ENCODE peak calls at places on chromosome 22, in four cellular contexts. O, E, L and Y are unnamed samples.

GRCh38 chr22:43337946-43338345 is 5.2 kb downstream of the SCUBE1 start:
- DNase-seq in O (no peak), E (no peak), L (no peak), Y (no peak)

GRCh38 chr22:31496735-31497146 is 405 bp downstream of the SFI1 start:
- DNase-seq in O (no peak), E (peak; percentile 68), L (no peak), Y (no peak)

GRCh38 chr22:47201186-47201995 is 438.9 kb downstream of the TBC1D22A start:
- DNase-seq in O (no peak), E (no peak), L (no peak), Y (peak; percentile 77)

GRCh38 chr22:30128511-30128910 is 48.2 kb downstream of the HORMAD2 start:
- DNase-seq in O (no peak), E (no peak), L (no peak), Y (no peak)

GRCh38 chr22:21970037-21970799 is 12.4 kb downstream of the TOP3B start:
- DNase-seq in O (no peak), E (no peak), L (no peak), Y (no peak)

GRCh38 chr22:26586556-26587325 is 3.2 kb downstream of the TPST2 start:
- DNase-seq in O (no peak), E (no peak), L (no peak), Y (no peak)

GRCh38 chr22:29308791-29309262 is 2.4 kb downstream of the GAS2L1 start:
- DNase-seq in O (no peak), E (peak; percentile 60), L (no peak), Y (no peak)

GRCh38 chr22:48049116-48049515 is 1286.7 kb downstream of the TBC1D22A start:
- DNase-seq in O (no peak), E (no peak), L (no peak), Y (peak; percentile 64)

GRCh38 chr22:21881841-21882753 is 14.7 kb upstream of the MAPK1 start:
- DNase-seq in O (no peak), E (no peak), L (no peak), Y (no peak)

GRCh38 chr22:39958009-39958711 is 2.0 kb upstream of the TMA7B start:
- DNase-seq in O (no peak), E (no peak), L (no peak), Y (no peak)

GRCh38 chr22:41350087-41350486 is 31.7 kb upstream of the TEF start:
- DNase-seq in O (no peak), E (no peak), L (no peak), Y (no peak)

GRCh38 chr22:35377735-35378134 is 3.2 kb upstream of the HMOX1 start:
- DNase-seq in O (no peak), E (no peak), L (peak; percentile 47), Y (no peak)

GRCh38 chr22:43400449-43400848 is 11.4 kb upstream of the MPPED1 start:
- DNase-seq in O (no peak), E (no peak), L (no peak), Y (no peak)

GRCh38 chr22:37410174-37411055 is 16.9 kb downstream of the ELFN2 start:
- DNase-seq in O (no peak), E (no peak), L (no peak), Y (no peak)

GRCh38 chr22:30315962-30316576 is 10.7 kb downstream of the TBC1D10A start:
- DNase-seq in O (no peak), E (no peak), L (no peak), Y (no peak)

GRCh38 chr22:30266445-30267381 is at the start of gene OSM:
- DNase-seq in O (no peak), E (peak; percentile 83), L (no peak), Y (no peak)

GRCh38 chr22:26283330-26283729 is 114.1 kb downstream of the SEZ6L start:
- DNase-seq in O (no peak), E (no peak), L (no peak), Y (no peak)

GRCh38 chr22:17968126-17968525 is 56.2 kb downstream of the MICAL3 start:
- DNase-seq in O (no peak), E (no peak), L (no peak), Y (no peak)

GRCh38 chr22:25027959-25028840 is 75.7 kb downstream of the KIAA1671 start:
- DNase-seq in O (no peak), E (no peak), L (no peak), Y (no peak)

GRCh38 chr22:30245985-30246901 is at the start of gene LIF:
- DNase-seq in O (no peak), E (peak; percentile 57), L (no peak), Y (no peak)

GRCh38 chr22:36552300-36552699 is 23.3 kb upstream of the EIF3D start:
- DNase-seq in O (no peak), E (no peak), L (no peak), Y (no peak)

GRCh38 chr22:50112151-50113118 is 22.6 kb downstream of the MOV10L1 start:
- DNase-seq in O (no peak), E (no peak), L (no peak), Y (no peak)
- H3K27me3 ChIP-seq in O (no peaks in the 10 kb centered on the region), E (no peaks in the 10 kb centered on the region), L (no peaks in the 10 kb centered on the region), Y (no peaks in the 10 kb centered on the region)

DNA sequence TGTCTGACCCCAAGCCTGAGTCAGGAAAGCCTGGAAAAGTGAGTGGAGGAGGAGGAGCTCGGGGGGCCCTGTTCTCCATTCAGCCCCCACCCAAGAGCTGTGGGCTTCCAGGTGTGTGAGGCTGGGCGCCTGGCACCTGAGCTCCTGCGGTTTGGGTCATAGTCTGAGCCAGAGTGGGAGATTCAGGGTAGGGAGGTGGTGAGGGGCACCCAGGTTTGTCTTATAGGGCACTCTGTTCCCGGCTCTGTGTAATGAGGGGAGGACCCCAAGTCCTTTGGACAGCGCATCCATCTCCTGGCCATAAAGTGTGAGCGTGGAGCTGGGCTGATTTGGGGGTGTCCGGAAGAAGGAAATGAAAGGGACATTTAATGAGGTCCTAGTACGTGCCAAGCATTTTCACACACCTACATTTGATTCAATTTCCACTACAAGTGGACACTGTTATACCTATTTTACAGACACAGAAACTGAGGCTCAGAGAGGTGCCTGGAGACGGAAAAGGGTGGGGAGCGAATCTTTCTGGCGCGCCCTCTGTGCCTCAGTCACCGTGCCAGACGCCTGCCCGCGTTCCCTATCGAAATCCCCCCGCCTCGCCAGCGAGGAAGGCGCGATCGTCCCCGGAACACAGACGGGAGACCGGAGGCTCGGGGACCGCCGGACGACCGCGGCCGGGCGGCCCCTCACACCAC is 1.2 kb downstream of the NPTXR start:
- DNase-seq in O (no peak), E (no peak), L (no peak), Y (no peak)
- H3K4me1 ChIP-seq in O (peaks cover 36% of the 10 kb centered on the region), E (peaks cover 20% of the 10 kb centered on the region), L (peaks cover 9% of the 10 kb centered on the region), Y (peaks cover 26% of the 10 kb centered on the region)

GRCh38 chr22:49208768-49209252 is 618.9 kb downstream of the BRD1 start:
- DNase-seq in O (no peak), E (no peak), L (no peak), Y (no peak)
- H3K27me3 ChIP-seq in O (peaks cover 20% of the 10 kb centered on the region), E (no peaks in the 10 kb centered on the region), L (no peaks in the 10 kb centered on the region), Y (no peaks in the 10 kb centered on the region)

GRCh38 chr22:38705235-38706100 is at the start of gene GTPBP1:
- DNase-seq in O (peak; percentile 100), E (peak; percentile 100), L (peak; percentile 98), Y (peak; percentile 100)
- H3K4me1 ChIP-seq in O (peaks cover 45% of the 10 kb centered on the region), E (peaks cover 52% of the 10 kb centered on the region), L (peaks cover 6% of the 10 kb centered on the region), Y (peaks cover 48% of the 10 kb centered on the region)

GRCh38 chr22:23361676-23362075 is 181.4 kb downstream of the BCR start:
- DNase-seq in O (no peak), E (no peak), L (no peak), Y (no peak)
- H3K27me3 ChIP-seq in O (peaks cover 19% of the 10 kb centered on the region), E (no peaks in the 10 kb centered on the region), L (peaks cover 95% of the 10 kb centered on the region), Y (no peaks in the 10 kb centered on the region)

GRCh38 chr22:20573176-20573829 is 65.9 kb downstream of the MED15 start:
- DNase-seq in O (no peak), E (no peak), L (no peak), Y (no peak)

GRCh38 chr22:20572132-20572802 is 64.9 kb downstream of the MED15 start:
- DNase-seq in O (no peak), E (no peak), L (no peak), Y (no peak)

GRCh38 chr22:20574920-20575353 is 67.5 kb downstream of the MED15 start:
- DNase-seq in O (no peak), E (no peak), L (no peak), Y (no peak)

GRCh38 chr22:20575724-20576444 is 68.5 kb downstream of the MED15 start:
- DNase-seq in O (no peak), E (no peak), L (no peak), Y (no peak)

GRCh38 chr22:20573830-20574615 is 66.6 kb downstream of the MED15 start:
- DNase-seq in O (no peak), E (no peak), L (no peak), Y (no peak)
- H3K4me1 ChIP-seq in O (peaks cover 25% of the 10 kb centered on the region), E (peaks cover 55% of the 10 kb centered on the region), L (peaks cover 3% of the 10 kb centered on the region), Y (peaks cover 50% of the 10 kb centered on the region)

GRCh38 chr22:46064966-46065666 is 85.2 kb upstream of the PPARA start:
- DNase-seq in O (no peak), E (no peak), L (no peak), Y (no peak)
- H3K27me3 ChIP-seq in O (no peaks in the 10 kb centered on the region), E (no peaks in the 10 kb centered on the region), L (peaks cover 37% of the 10 kb centered on the region), Y (no peaks in the 10 kb centered on the region)

DNA sequence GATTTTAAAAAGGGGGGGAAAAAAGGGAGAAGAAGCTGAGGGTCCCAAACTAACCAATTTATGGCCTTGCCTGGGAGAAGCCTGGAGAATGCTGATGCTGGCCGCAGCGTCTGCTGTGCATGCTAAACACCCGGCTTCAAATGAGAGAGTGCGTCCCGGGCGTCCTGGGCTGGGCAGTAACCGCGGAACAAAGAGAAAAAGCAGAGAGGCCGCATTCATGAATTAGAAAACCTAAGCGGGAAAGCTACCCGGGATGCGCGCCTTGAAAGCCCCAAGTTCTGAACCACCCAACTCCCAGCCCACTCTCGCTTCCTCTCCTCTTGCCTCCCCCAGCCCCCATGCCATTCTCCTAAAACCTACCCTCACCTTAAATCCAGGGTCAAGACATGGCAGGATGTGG is 6.5 kb downstream of the MN1 start:
- DNase-seq in O (no peak), E (no peak), L (no peak), Y (no peak)
- H3K4me1 ChIP-seq in O (no peaks in the 10 kb centered on the region), E (peaks cover under 1% of the 10 kb centered on the region), L (peaks cover 10% of the 10 kb centered on the region), Y (peaks cover 43% of the 10 kb centered on the region)

GRCh38 chr22:49369726-49370717 is 457.7 kb downstream of the BRD1 start:
- DNase-seq in O (no peak), E (no peak), L (no peak), Y (peak; percentile 60)
- H3K27me3 ChIP-seq in O (no peaks in the 10 kb centered on the region), E (no peaks in the 10 kb centered on the region), L (no peaks in the 10 kb centered on the region), Y (no peaks in the 10 kb centered on the region)

DNA sequence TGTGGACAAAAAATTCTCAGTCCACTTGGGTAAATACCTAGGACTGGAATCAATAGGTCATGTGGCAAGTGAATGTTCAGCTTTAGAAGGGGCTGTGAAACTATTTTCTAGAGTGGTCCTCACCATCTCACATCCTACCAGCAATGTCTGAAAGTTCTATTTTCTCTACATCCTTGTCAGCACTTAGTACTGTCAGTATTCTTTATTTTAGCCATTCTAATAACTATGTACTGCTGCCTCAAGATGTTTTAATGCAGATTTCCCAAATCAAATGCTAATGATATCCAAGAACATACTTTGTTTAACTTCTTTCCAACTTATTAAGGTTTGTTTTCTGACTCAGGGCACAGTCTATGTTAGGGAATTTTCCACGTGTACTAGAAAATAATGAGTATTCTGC is 317.0 kb downstream of the BRD1 start:
- DNase-seq in O (no peak), E (no peak), L (no peak), Y (no peak)
- H3K4me1 ChIP-seq in O (no peaks in the 10 kb centered on the region), E (peaks cover 11% of the 10 kb centered on the region), L (no peaks in the 10 kb centered on the region), Y (no peaks in the 10 kb centered on the region)